ENCODE peak calls at places on chromosomes 6 and 20, in ten cellular contexts. One of them, this sample, is unnamed.

GRCh38 chr6:31170987-31171671 is 647 bp upstream of the POU5F1 start:
- DNase-seq in psoas muscle: no peak
- DNase-seq in GM12864: no peak
- DNase-seq in RWPE1: no peak
- DNase-seq in activated B cell treated with CpG ODN at 0.5 μM for 24 hours: no peak
- DNase-seq in foreskin keratinocyte: no peak
- DNase-seq in K562: no peak
- DNase-seq in uterus: no peak
- DNase-seq in AG09319: no peak
- DNase-seq in choroid plexus epithelial cell: no peak
- DNase-seq in this sample: no peak

GRCh38 chr6:142222022-142222421 is 75.0 kb downstream of the VTA1 start:
- DNase-seq in psoas muscle: no peak
- DNase-seq in choroid plexus epithelial cell: no peak
- DNase-seq in GM12864: no peak
- DNase-seq in K562: no peak
- DNase-seq in activated B cell treated with CpG ODN at 0.5 μM for 24 hours: no peak
- DNase-seq in uterus: no peak
- DNase-seq in foreskin keratinocyte: no peak
- DNase-seq in AG09319: no peak
- DNase-seq in RWPE1: no peak
- DNase-seq in this sample: no peak

GRCh38 chr20:31839782-31840487 is 5.5 kb downstream of the FOXS1 start:
- DNase-seq in psoas muscle: no peak
- DNase-seq in RWPE1: no peak
- DNase-seq in foreskin keratinocyte: no peak
- DNase-seq in uterus: no peak
- DNase-seq in K562: no peak
- DNase-seq in AG09319: no peak
- DNase-seq in choroid plexus epithelial cell: no peak
- DNase-seq in GM12864: no peak
- DNase-seq in activated B cell treated with CpG ODN at 0.5 μM for 24 hours: no peak
- DNase-seq in this sample: no peak

GRCh38 chr20:1674361-1674760 is 16.8 kb upstream of the SIRPG start:
- DNase-seq in foreskin keratinocyte: no peak
- DNase-seq in RWPE1: no peak
- DNase-seq in psoas muscle: no peak
- DNase-seq in choroid plexus epithelial cell: no peak
- DNase-seq in activated B cell treated with CpG ODN at 0.5 μM for 24 hours: no peak
- DNase-seq in uterus: no peak
- DNase-seq in GM12864: no peak
- DNase-seq in K562: no peak
- DNase-seq in AG09319: no peak
- DNase-seq in this sample: no peak

GRCh38 chr20:5353624-5354496 is 37.1 kb upstream of the PROKR2 start:
- DNase-seq in uterus: no peak
- DNase-seq in activated B cell treated with CpG ODN at 0.5 μM for 24 hours: no peak
- DNase-seq in foreskin keratinocyte: peak; percentile 63
- DNase-seq in psoas muscle: no peak
- DNase-seq in K562: no peak
- DNase-seq in choroid plexus epithelial cell: peak; percentile 82
- DNase-seq in AG09319: no peak
- DNase-seq in RWPE1: peak; percentile 63
- DNase-seq in GM12864: no peak
- DNase-seq in this sample: no peak

GRCh38 chr6:22313796-22314195 is 17.0 kb upstream of the PRL start:
- DNase-seq in GM12864: no peak
- DNase-seq in AG09319: no peak
- DNase-seq in uterus: no peak
- DNase-seq in activated B cell treated with CpG ODN at 0.5 μM for 24 hours: no peak
- DNase-seq in psoas muscle: no peak
- DNase-seq in foreskin keratinocyte: no peak
- DNase-seq in K562: no peak
- DNase-seq in RWPE1: no peak
- DNase-seq in choroid plexus epithelial cell: no peak
- DNase-seq in this sample: no peak

GRCh38 chr6:139882234-139882633 is 507.8 kb upstream of the CITED2 start:
- DNase-seq in K562: no peak
- DNase-seq in RWPE1: no peak
- DNase-seq in activated B cell treated with CpG ODN at 0.5 μM for 24 hours: no peak
- DNase-seq in choroid plexus epithelial cell: peak; percentile 70
- DNase-seq in foreskin keratinocyte: no peak
- DNase-seq in psoas muscle: no peak
- DNase-seq in uterus: no peak
- DNase-seq in GM12864: no peak
- DNase-seq in AG09319: no peak
- DNase-seq in this sample: no peak

GRCh38 chr6:116392158-116393032 is 21.6 kb downstream of the DSE start:
- DNase-seq in GM12864: no peak
- DNase-seq in activated B cell treated with CpG ODN at 0.5 μM for 24 hours: no peak
- DNase-seq in choroid plexus epithelial cell: peak; percentile 84
- DNase-seq in RWPE1: no peak
- DNase-seq in psoas muscle: no peak
- DNase-seq in K562: no peak
- DNase-seq in foreskin keratinocyte: peak; percentile 57
- DNase-seq in uterus: no peak
- DNase-seq in AG09319: no peak
- DNase-seq in this sample: peak; percentile 63

GRCh38 chr6:38350220-38350619 is 289.5 kb downstream of the BTBD9 start:
- DNase-seq in RWPE1: no peak
- DNase-seq in K562: no peak
- DNase-seq in foreskin keratinocyte: no peak
- DNase-seq in AG09319: no peak
- DNase-seq in activated B cell treated with CpG ODN at 0.5 μM for 24 hours: no peak
- DNase-seq in psoas muscle: no peak
- DNase-seq in GM12864: no peak
- DNase-seq in choroid plexus epithelial cell: no peak
- DNase-seq in uterus: no peak
- DNase-seq in this sample: no peak

GRCh38 chr6:25122001-25122400 is 157.2 kb upstream of the CARMIL1 start:
- DNase-seq in K562: no peak
- DNase-seq in GM12864: no peak
- DNase-seq in uterus: peak; percentile 61
- DNase-seq in RWPE1: no peak
- DNase-seq in choroid plexus epithelial cell: peak; percentile 38
- DNase-seq in AG09319: no peak
- DNase-seq in foreskin keratinocyte: no peak
- DNase-seq in activated B cell treated with CpG ODN at 0.5 μM for 24 hours: no peak
- DNase-seq in psoas muscle: peak; percentile 35
- DNase-seq in this sample: no peak

GRCh38 chr6:92110390-92110789 is 1309.0 kb downstream of the EPHA7 start:
- DNase-seq in foreskin keratinocyte: no peak
- DNase-seq in choroid plexus epithelial cell: no peak
- DNase-seq in uterus: no peak
- DNase-seq in GM12864: no peak
- DNase-seq in psoas muscle: no peak
- DNase-seq in activated B cell treated with CpG ODN at 0.5 μM for 24 hours: no peak
- DNase-seq in RWPE1: no peak
- DNase-seq in K562: no peak
- DNase-seq in AG09319: no peak
- DNase-seq in this sample: no peak

DNA sequence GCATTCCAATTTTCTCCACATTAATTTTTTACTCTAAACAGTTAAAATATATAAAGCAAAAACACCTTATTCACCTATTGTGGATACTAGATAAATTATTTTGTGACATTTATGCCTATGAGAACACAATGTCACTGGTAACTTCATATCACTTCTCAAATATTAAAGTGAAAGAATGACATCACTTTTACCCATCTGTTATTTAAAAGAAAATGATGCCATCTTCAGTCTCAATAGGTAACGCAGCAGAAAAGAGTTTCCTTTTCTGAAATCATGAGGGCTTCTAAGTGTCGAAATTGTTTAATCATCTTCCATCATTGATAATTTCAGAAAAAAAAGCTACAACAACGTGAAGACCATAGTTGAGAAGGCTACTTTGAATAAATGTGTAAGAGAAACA is 2.9 kb downstream of the HAO1 start:
- DNase-seq in RWPE1: no peak
- DNase-seq in AG09319: no peak
- DNase-seq in psoas muscle: no peak
- DNase-seq in K562: no peak
- DNase-seq in activated B cell treated with CpG ODN at 0.5 μM for 24 hours: no peak
- DNase-seq in uterus: no peak
- DNase-seq in choroid plexus epithelial cell: no peak
- DNase-seq in foreskin keratinocyte: no peak
- DNase-seq in GM12864: no peak
- DNase-seq in this sample: no peak
- TF ChIP-seq CTCF in RWPE1: no peak
- TF ChIP-seq CTCF in AG09319: no peak
- TF ChIP-seq CTCF in psoas muscle: no peak
- TF ChIP-seq CTCF in K562: no peak
- TF ChIP-seq CTCF in activated B cell treated with CpG ODN at 0.5 μM for 24 hours: no peak
- TF ChIP-seq CTCF in uterus: no peak
- TF ChIP-seq CTCF in choroid plexus epithelial cell: no peak
- TF ChIP-seq CTCF in foreskin keratinocyte: no peak
- TF ChIP-seq CTCF in GM12864: no peak
- TF ChIP-seq CTCF in this sample: no peak

GRCh38 chr6:78867370-78868040 is at the start of gene IRAK1BP1:
- DNase-seq in AG09319: peak; percentile 42
- DNase-seq in K562: peak; percentile 58
- DNase-seq in choroid plexus epithelial cell: peak; percentile 86
- DNase-seq in activated B cell treated with CpG ODN at 0.5 μM for 24 hours: peak; percentile 75
- DNase-seq in uterus: peak; percentile 62
- DNase-seq in foreskin keratinocyte: peak; percentile 82
- DNase-seq in psoas muscle: peak; percentile 77
- DNase-seq in RWPE1: peak; percentile 71
- DNase-seq in GM12864: peak; percentile 70
- DNase-seq in this sample: peak; percentile 59
- TF ChIP-seq CTCF in AG09319: no peak
- TF ChIP-seq CTCF in K562: no peak
- TF ChIP-seq CTCF in choroid plexus epithelial cell: peak; percentile 22
- TF ChIP-seq CTCF in activated B cell treated with CpG ODN at 0.5 μM for 24 hours: no peak
- TF ChIP-seq CTCF in uterus: no peak
- TF ChIP-seq CTCF in foreskin keratinocyte: peak; percentile 10
- TF ChIP-seq CTCF in psoas muscle: no peak
- TF ChIP-seq CTCF in RWPE1: peak; percentile 38
- TF ChIP-seq CTCF in GM12864: peak; percentile 39
- TF ChIP-seq CTCF in this sample: no peak

GRCh38 chr6:43243649-43244321 is 504 bp downstream of the TTBK1 start:
- DNase-seq in activated B cell treated with CpG ODN at 0.5 μM for 24 hours: no peak
- DNase-seq in uterus: no peak
- DNase-seq in K562: no peak
- DNase-seq in foreskin keratinocyte: no peak
- DNase-seq in GM12864: no peak
- DNase-seq in choroid plexus epithelial cell: no peak
- DNase-seq in AG09319: no peak
- DNase-seq in psoas muscle: no peak
- DNase-seq in RWPE1: no peak
- DNase-seq in this sample: no peak

GRCh38 chr6:43248791-43249190 is 5.5 kb downstream of the TTBK1 start:
- DNase-seq in RWPE1: no peak
- DNase-seq in GM12864: no peak
- DNase-seq in foreskin keratinocyte: no peak
- DNase-seq in uterus: no peak
- DNase-seq in psoas muscle: no peak
- DNase-seq in activated B cell treated with CpG ODN at 0.5 μM for 24 hours: no peak
- DNase-seq in AG09319: no peak
- DNase-seq in K562: no peak
- DNase-seq in choroid plexus epithelial cell: no peak
- DNase-seq in this sample: no peak

GRCh38 chr6:43246301-43247114 is 3.2 kb downstream of the TTBK1 start:
- DNase-seq in choroid plexus epithelial cell: no peak
- DNase-seq in RWPE1: no peak
- DNase-seq in uterus: no peak
- DNase-seq in activated B cell treated with CpG ODN at 0.5 μM for 24 hours: no peak
- DNase-seq in foreskin keratinocyte: no peak
- DNase-seq in GM12864: no peak
- DNase-seq in psoas muscle: peak; percentile 52
- DNase-seq in AG09319: no peak
- DNase-seq in K562: peak; percentile 66
- DNase-seq in this sample: no peak

GRCh38 chr6:43248107-43248506 is 4.8 kb downstream of the TTBK1 start:
- DNase-seq in uterus: no peak
- DNase-seq in foreskin keratinocyte: no peak
- DNase-seq in GM12864: no peak
- DNase-seq in choroid plexus epithelial cell: no peak
- DNase-seq in activated B cell treated with CpG ODN at 0.5 μM for 24 hours: no peak
- DNase-seq in RWPE1: no peak
- DNase-seq in AG09319: no peak
- DNase-seq in psoas muscle: no peak
- DNase-seq in K562: no peak
- DNase-seq in this sample: no peak

DNA sequence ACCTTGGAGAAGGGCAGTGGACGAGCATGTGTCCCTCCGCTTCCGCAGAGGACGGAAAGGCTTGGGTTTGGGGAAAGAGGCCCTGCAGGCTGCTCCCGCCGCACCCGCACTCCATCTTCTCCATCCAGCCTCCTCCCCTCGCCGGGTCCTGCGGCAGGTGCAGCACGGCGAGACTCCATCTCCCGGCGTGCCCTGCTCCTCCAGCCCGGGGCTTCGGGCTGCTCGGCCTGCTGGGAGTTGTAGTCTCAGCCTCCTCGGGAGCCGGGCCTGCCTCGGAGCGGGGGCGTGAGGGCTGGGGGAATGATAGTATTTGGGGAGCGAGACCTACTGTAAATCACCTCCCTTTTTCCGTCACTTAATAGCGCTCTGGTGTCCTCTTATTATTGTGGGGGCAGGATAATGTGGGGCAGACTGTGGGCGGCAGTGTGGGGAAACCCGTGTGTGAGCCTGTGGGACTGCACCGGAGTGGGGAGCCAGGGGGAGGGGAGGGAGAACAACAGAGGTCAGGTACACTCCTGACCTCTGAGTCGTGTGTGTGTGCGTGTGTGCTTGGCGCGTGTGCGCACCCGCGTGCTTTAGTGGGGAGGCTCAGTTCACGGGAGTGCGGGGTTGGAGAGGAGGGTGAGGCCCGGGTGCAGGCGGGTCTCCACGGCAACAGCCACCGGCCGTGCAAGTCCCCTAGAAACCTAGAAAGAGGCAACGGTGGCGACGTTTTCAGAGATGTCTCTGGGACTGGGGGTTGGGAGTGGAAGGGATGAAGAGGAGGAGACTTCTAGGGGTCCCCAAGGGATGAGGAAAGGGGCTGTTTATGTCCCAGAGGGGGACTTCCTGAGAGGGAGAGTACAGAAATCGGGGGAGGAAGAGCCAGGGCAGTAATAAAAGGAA is 4.1 kb downstream of the TTBK1 start:
- DNase-seq in K562: peak; percentile 92
- DNase-seq in foreskin keratinocyte: no peak
- DNase-seq in uterus: peak; percentile 47
- DNase-seq in psoas muscle: peak; percentile 78
- DNase-seq in activated B cell treated with CpG ODN at 0.5 μM for 24 hours: peak; percentile 73
- DNase-seq in RWPE1: peak; percentile 81
- DNase-seq in AG09319: no peak
- DNase-seq in GM12864: no peak
- DNase-seq in choroid plexus epithelial cell: peak; percentile 43
- DNase-seq in this sample: peak; percentile 64
- TF ChIP-seq CTCF in K562: no peak
- TF ChIP-seq CTCF in foreskin keratinocyte: no peak
- TF ChIP-seq CTCF in uterus: no peak
- TF ChIP-seq CTCF in psoas muscle: no peak
- TF ChIP-seq CTCF in activated B cell treated with CpG ODN at 0.5 μM for 24 hours: no peak
- TF ChIP-seq CTCF in RWPE1: no peak
- TF ChIP-seq CTCF in AG09319: no peak
- TF ChIP-seq CTCF in GM12864: no peak
- TF ChIP-seq CTCF in choroid plexus epithelial cell: no peak
- TF ChIP-seq CTCF in this sample: no peak

DNA sequence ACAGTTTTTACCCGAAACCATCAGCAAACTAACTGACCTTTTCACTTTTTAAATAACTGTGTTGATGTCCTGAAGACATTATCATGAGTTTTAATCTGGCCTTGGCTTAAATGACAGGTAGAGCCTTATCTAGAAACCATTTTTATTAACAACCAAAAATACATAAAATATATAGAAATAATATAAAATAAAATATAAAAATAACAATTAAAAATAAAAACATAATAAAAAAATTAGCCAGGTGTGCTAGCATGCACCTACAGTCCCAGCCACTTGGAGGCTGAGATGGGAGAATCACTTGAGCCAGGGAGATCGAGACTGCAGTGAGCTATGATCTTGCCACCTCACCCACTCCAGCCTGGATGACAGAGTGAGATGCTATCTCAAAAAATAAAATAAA is 21.6 kb downstream of the HMGN3 start:
- DNase-seq in activated B cell treated with CpG ODN at 0.5 μM for 24 hours: no peak
- DNase-seq in GM12864: no peak
- DNase-seq in AG09319: no peak
- DNase-seq in foreskin keratinocyte: no peak
- DNase-seq in K562: no peak
- DNase-seq in RWPE1: no peak
- DNase-seq in psoas muscle: no peak
- DNase-seq in choroid plexus epithelial cell: no peak
- DNase-seq in uterus: no peak
- DNase-seq in this sample: no peak
- TF ChIP-seq CTCF in activated B cell treated with CpG ODN at 0.5 μM for 24 hours: no peak
- TF ChIP-seq CTCF in GM12864: no peak
- TF ChIP-seq CTCF in AG09319: no peak
- TF ChIP-seq CTCF in foreskin keratinocyte: no peak
- TF ChIP-seq CTCF in K562: no peak
- TF ChIP-seq CTCF in RWPE1: no peak
- TF ChIP-seq CTCF in psoas muscle: no peak
- TF ChIP-seq CTCF in choroid plexus epithelial cell: no peak
- TF ChIP-seq CTCF in uterus: no peak
- TF ChIP-seq CTCF in this sample: no peak